ENCODE peak calls at places on chromosomes 6 and 20, in seven cellular contexts. U, D, Y, S, E, Q and L are unnamed samples.

GRCh38 chr20:48544402-48545333 is 283.1 kb downstream of the PREX1 start:
- ATAC-seq in Y (no peak), Q (no peak), S (no peak), D (peak), E (no peak), U (no peak), L (no peak)

GRCh38 chr20:40961686-40962640 is 66.7 kb upstream of the TOP1 start:
- ATAC-seq in Y (no peak), D (no peak), S (no peak), Q (no peak), U (no peak), E (no peak), L (no peak)

GRCh38 chr6:45491874-45492273 is 114.1 kb upstream of the SUPT3H start:
- ATAC-seq in Y (no peak), U (no peak), E (no peak), D (no peak), Q (no peak), S (no peak), L (no peak)

GRCh38 chr6:43013020-43013842 is 515 bp downstream of the MEA1 start:
- ATAC-seq in Y (no peak), E (no peak), S (no peak), U (peak), Q (peak), D (peak), L (no peak)

GRCh38 chr6:27825025-27825823 is 87.0 kb downstream of the OR2B2 start:
- ATAC-seq in Y (no peak), D (peak), Q (no peak), S (no peak), E (no peak), U (no peak), L (no peak)

GRCh38 chr6:140774080-140774505 is 1358.6 kb upstream of the GJE1 start:
- ATAC-seq in E (peak), D (no peak), S (peak), U (peak), Y (peak), Q (peak), L (no peak)

GRCh38 chr6:4778086-4778485 is 1.9 kb downstream of the CDYL start:
- ATAC-seq in S (no peak), U (no peak), E (no peak), D (no peak), Y (no peak), Q (peak), L (no peak)

GRCh38 chr6:37633581-37634237 is 64.0 kb downstream of the MDGA1 start:
- ATAC-seq in D (no peak), E (peak), Q (peak), U (no peak), Y (no peak), S (no peak), L (no peak)

GRCh38 chr20:41145821-41146620 is 8.7 kb downstream of the PLCG1 start:
- ATAC-seq in Y (peak), S (peak), Q (no peak), D (no peak), E (peak), U (peak), L (peak)

GRCh38 chr20:35718972-35719635 is 19.9 kb downstream of the ROMO1 start:
- ATAC-seq in Q (no peak), S (no peak), U (no peak), Y (no peak), D (peak), E (no peak), L (no peak)